ENCODE peak calls at places on chromosomes 2 and 18, in four cellular contexts. T is pancreas; R is OCI-LY7; U is CD8-positive, alpha-beta memory T cell. L is an unnamed sample.

GRCh38 chr2:55419236-55419513 is 481 bp downstream of the CCDC88A start:
- DNase-seq in R (no peak), T (no peak), U (peak; percentile 29), L (peak; percentile 24)

GRCh38 chr2:112850588-112850987 is 14.0 kb upstream of the IL1B start:
- DNase-seq in U (no peak), T (no peak), R (no peak), L (no peak)

GRCh38 chr2:101688266-101688665 is 9.2 kb upstream of the MAP4K4 start:
- DNase-seq in R (no peak), U (no peak), T (no peak), L (no peak)

GRCh38 chr2:40281021-40281940 is 170.6 kb downstream of the SLC8A1 start:
- DNase-seq in U (no peak), T (no peak), R (peak; percentile 67), L (peak; percentile 58)

GRCh38 chr18:49728542-49728941 is 84.8 kb downstream of the ACAA2 start:
- DNase-seq in T (peak; percentile 50), U (no peak), R (peak; percentile 14), L (peak; percentile 45)

GRCh38 chr18:44826418-44827259 is 146.0 kb downstream of the SETBP1 start:
- DNase-seq in U (no peak), R (no peak), T (peak; percentile 57), L (peak; percentile 88)

GRCh38 chr2:9630750-9631483 is at the start of gene YWHAQ:
- DNase-seq in U (peak; percentile 98), T (peak; percentile 98), R (peak; percentile 99), L (peak; percentile 99)

GRCh38 chr2:220663065-220663464 is 909.0 kb downstream of the EPHA4 start:
- DNase-seq in U (no peak), T (no peak), R (no peak), L (no peak)

GRCh38 chr2:42787788-42788477 is 4.5 kb downstream of the HAAO start:
- DNase-seq in R (no peak), U (no peak), T (no peak), L (no peak)

GRCh38 chr18:45588831-45589558 is 26.3 kb upstream of the SLC14A2 start:
- DNase-seq in T (no peak), R (no peak), U (no peak), L (no peak)

DNA sequence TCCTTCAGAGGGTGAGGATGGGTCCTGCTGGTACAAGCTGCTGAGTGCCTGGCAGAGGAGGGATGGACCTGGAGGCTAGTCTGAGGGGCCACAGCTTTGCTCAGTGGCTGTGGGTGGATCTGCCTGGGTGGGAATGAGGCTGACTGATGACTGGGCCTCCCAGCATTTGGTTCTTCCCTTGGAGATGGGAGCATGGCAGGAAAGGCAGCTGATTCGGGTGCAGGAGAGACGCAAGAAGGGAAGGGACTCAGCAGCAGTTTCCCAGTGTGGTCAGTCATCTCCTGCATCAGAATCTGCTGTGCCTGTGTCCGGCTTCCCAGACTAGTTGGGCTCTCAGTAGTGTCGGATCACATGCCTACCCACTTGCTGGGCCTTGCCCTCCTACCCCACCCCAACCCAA is 7.3 kb downstream of the WIPF1 start:
- DNase-seq in R (no peak), T (no peak), U (no peak), L (no peak)
- H3K27ac ChIP-seq in R (no peak overlapping the region), T (no peak overlapping the region), U (no peak overlapping the region), L (no peak overlapping the region)

GRCh38 chr2:219553463-219553862 is 9.6 kb downstream of the TMEM198 start:
- DNase-seq in R (no peak), U (no peak), T (no peak), L (no peak)
- H3K36me3 ChIP-seq in R (no peaks in the 10 kb centered on the region), U (no peaks in the 10 kb centered on the region), T (no peaks in the 10 kb centered on the region), L (peaks cover 14% of the 10 kb centered on the region)

GRCh38 chr2:158586491-158586890 is 129.7 kb downstream of the PKP4 start:
- DNase-seq in T (no peak), U (no peak), R (no peak), L (no peak)
- H3K27ac ChIP-seq in T (no peak overlapping the region), U (no peak overlapping the region), R (no peak overlapping the region), L (no peak overlapping the region)

GRCh38 chr2:97660044-97660774 is 3.6 kb downstream of the ACTR1B start:
- DNase-seq in U (no peak), R (no peak), T (no peak), L (no peak)

GRCh38 chr2:97659256-97660043 is 4.4 kb downstream of the ACTR1B start:
- DNase-seq in U (no peak), R (no peak), T (peak; percentile 25), L (no peak)

GRCh38 chr2:97662386-97662894 is 1.4 kb downstream of the ACTR1B start:
- DNase-seq in T (no peak), R (peak; percentile 57), U (peak; percentile 38), L (no peak)

GRCh38 chr2:97661927-97662326 is 1.9 kb downstream of the ACTR1B start:
- DNase-seq in T (no peak), U (no peak), R (no peak), L (no peak)

GRCh38 chr2:97660775-97661417 is 2.9 kb downstream of the ACTR1B start:
- DNase-seq in T (peak; percentile 20), U (no peak), R (no peak), L (no peak)
- H3K36me3 ChIP-seq in T (peaks cover 31% of the 10 kb centered on the region), U (peaks cover 23% of the 10 kb centered on the region), R (peaks cover 45% of the 10 kb centered on the region), L (peaks cover 6% of the 10 kb centered on the region)

GRCh38 chr18:48395646-48396045 is 13.5 kb downstream of the ZBTB7C start:
- DNase-seq in R (no peak), U (no peak), T (no peak), L (no peak)

GRCh38 chr18:48392266-48392665 is 16.9 kb downstream of the ZBTB7C start:
- DNase-seq in R (no peak), U (no peak), T (no peak), L (no peak)

GRCh38 chr18:48391863-48392262 is 17.3 kb downstream of the ZBTB7C start:
- DNase-seq in R (no peak), T (no peak), U (no peak), L (peak; percentile 40)

GRCh38 chr18:48393170-48393569 is 16.0 kb downstream of the ZBTB7C start:
- DNase-seq in U (no peak), T (no peak), R (no peak), L (no peak)

DNA sequence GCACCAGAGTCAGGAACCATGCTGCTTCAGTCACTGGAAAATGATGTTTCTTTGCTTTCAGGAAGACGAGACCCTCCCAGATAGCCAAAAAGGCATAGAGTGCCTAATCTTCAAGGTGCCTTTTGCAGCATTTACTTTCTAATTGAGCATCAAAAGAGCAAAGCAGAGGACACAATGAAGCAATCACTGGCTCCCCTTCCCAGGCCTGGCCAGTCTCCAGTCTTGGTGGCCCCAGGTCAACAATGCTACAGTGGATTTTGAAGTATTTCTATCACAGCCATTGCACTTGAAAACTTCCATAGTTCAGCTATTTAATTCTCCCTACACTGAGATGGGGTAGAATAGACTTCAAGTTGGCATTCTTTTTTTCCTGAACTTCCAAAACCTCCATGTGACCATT is 15.4 kb downstream of the ZBTB7C start:
- DNase-seq in R (no peak), U (no peak), T (no peak), L (no peak)
- H3K27ac ChIP-seq in R (no peak overlapping the region), U (no peak overlapping the region), T (no peak overlapping the region), L (no peak overlapping the region)

L was measured in heart right ventricle.